ENCODE peak calls at places on chromosome 10, in seven cellular contexts. U is astrocyte, F is K562, O is neural progenitor cell, B is GM23338, K is GM23248, I is HCT116. T is an unnamed sample.

GRCh38 chr10:133230023-133230319 is at the start of gene UTF1:
- DNase-seq in F (no peak), U (no peak), I (no peak), K (no peak), B (peak), O (peak), T (no peak)

GRCh38 chr10:96306516-96306915 is 2.3 kb downstream of the DNTT start:
- DNase-seq in O (no peak), I (no peak), B (no peak), U (no peak), F (no peak), K (no peak), T (no peak)

GRCh38 chr10:101330236-101331225 is 23.4 kb upstream of the BTRC start:
- DNase-seq in F (no peak), I (no peak), K (peak), B (no peak), O (no peak), U (peak), T (peak)

GRCh38 chr10:125155101-125155500 is 5.3 kb downstream of the CTBP2 start:
- DNase-seq in O (peak), I (no peak), B (peak), K (no peak), U (peak), F (no peak), T (no peak)

GRCh38 chr10:13347235-13348156 is 597 bp downstream of the SEPHS1 start:
- DNase-seq in O (peak), B (peak), F (peak), U (peak), I (peak), K (peak), T (no peak)

GRCh38 chr10:22442063-22442462 is 96.8 kb downstream of the SPAG6 start:
- DNase-seq in I (no peak), B (no peak), F (no peak), K (no peak), O (no peak), U (no peak), T (no peak)

GRCh38 chr10:98435178-98435577 is 11.6 kb downstream of the HPS1 start:
- DNase-seq in F (no peak), I (no peak), K (no peak), B (no peak), U (no peak), O (no peak), T (no peak)

GRCh38 chr10:79444243-79445119 is 943 bp downstream of the ZCCHC24 start:
- DNase-seq in U (no peak), F (peak), I (no peak), O (peak), B (peak), K (peak), T (no peak)

GRCh38 chr10:24396396-24396795 is 187.5 kb downstream of the KIAA1217 start:
- DNase-seq in K (peak), I (no peak), F (no peak), O (no peak), U (no peak), B (peak), T (no peak)

GRCh38 chr10:113856563-113856962 is 2.1 kb downstream of the NHLRC2 start:
- DNase-seq in O (no peak), I (no peak), K (peak), B (no peak), F (no peak), U (no peak), T (no peak)

GRCh38 chr10:131006458-131007256 is 304.9 kb downstream of the TCERG1L start:
- DNase-seq in B (no peak), U (no peak), O (no peak), F (no peak), K (no peak), I (no peak), T (no peak)

GRCh38 chr10:52390388-52390787 is 76.3 kb downstream of the DKK1 start:
- DNase-seq in K (no peak), I (no peak), U (peak), B (no peak), F (no peak), O (no peak), T (no peak)

GRCh38 chr10:29920408-29921070 is 138.8 kb downstream of the JCAD start:
- DNase-seq in U (no peak), K (peak), I (no peak), O (no peak), B (no peak), F (no peak), T (no peak)

GRCh38 chr10:111249925-111250324 is 173.1 kb downstream of the ADRA2A start:
- DNase-seq in F (no peak), I (no peak), B (no peak), O (no peak), K (no peak), U (no peak), T (no peak)

GRCh38 chr10:113569576-113569975 is 16.7 kb downstream of the HABP2 start:
- DNase-seq in F (no peak), I (no peak), B (no peak), U (no peak), O (no peak), K (no peak), T (no peak)

GRCh38 chr10:14683246-14683645 is 91.5 kb downstream of the FAM107B start:
- DNase-seq in B (no peak), F (no peak), O (no peak), U (no peak), I (no peak), K (peak), T (no peak)

GRCh38 chr10:127695431-127695830 is 41.6 kb upstream of the FOXI2 start:
- DNase-seq in F (no peak), B (peak), K (no peak), I (no peak), U (no peak), O (no peak), T (no peak)

GRCh38 chr10:74034301-74034700 is 36.4 kb downstream of the VCL start:
- DNase-seq in K (no peak), O (no peak), U (no peak), I (no peak), F (no peak), B (no peak), T (no peak)
- H3K27ac ChIP-seq in K (no peak), O (peak), U (no peak), I (no peak), F (no peak), B (peak), T (no peak)

GRCh38 chr10:119653209-119653608 is 2.0 kb downstream of the BAG3 start:
- DNase-seq in B (no peak), I (no peak), U (no peak), O (no peak), K (no peak), F (no peak), T (no peak)

GRCh38 chr10:119657725-119658124 is 6.5 kb downstream of the BAG3 start:
- DNase-seq in B (no peak), F (no peak), K (peak), U (no peak), O (no peak), I (no peak), T (no peak)

GRCh38 chr10:119656760-119657159 is 5.6 kb downstream of the BAG3 start:
- DNase-seq in I (no peak), B (no peak), O (no peak), F (peak), U (no peak), K (no peak), T (no peak)

GRCh38 chr10:119654540-119654939 is 3.4 kb downstream of the BAG3 start:
- DNase-seq in F (no peak), K (peak), U (no peak), O (no peak), B (no peak), I (no peak), T (no peak)

GRCh38 chr10:119655566-119656001 is 4.4 kb downstream of the BAG3 start:
- DNase-seq in F (peak), I (no peak), O (no peak), B (no peak), U (peak), K (peak), T (no peak)
- H3K4me3 ChIP-seq in F (no peak), I (no peak), O (no peak), B (no peak), U (peak), K (peak), T (peak)

GRCh38 chr10:123150986-123151738 is 3.0 kb upstream of the BUB3 start:
- DNase-seq in U (no peak), O (peak), I (no peak), F (no peak), B (peak), K (peak), T (no peak)

GRCh38 chr10:123150229-123150985 is 2.5 kb downstream of the HMX2 start:
- DNase-seq in F (no peak), U (no peak), I (no peak), O (peak), B (no peak), K (no peak), T (no peak)

GRCh38 chr10:123149162-123149567 is 1.2 kb downstream of the HMX2 start:
- DNase-seq in I (no peak), F (no peak), U (no peak), B (no peak), K (no peak), O (no peak), T (no peak)

GRCh38 chr10:123148414-123149161 is 652 bp downstream of the HMX2 start:
- DNase-seq in K (peak), F (no peak), B (peak), I (no peak), O (peak), U (no peak), T (no peak)

DNA sequence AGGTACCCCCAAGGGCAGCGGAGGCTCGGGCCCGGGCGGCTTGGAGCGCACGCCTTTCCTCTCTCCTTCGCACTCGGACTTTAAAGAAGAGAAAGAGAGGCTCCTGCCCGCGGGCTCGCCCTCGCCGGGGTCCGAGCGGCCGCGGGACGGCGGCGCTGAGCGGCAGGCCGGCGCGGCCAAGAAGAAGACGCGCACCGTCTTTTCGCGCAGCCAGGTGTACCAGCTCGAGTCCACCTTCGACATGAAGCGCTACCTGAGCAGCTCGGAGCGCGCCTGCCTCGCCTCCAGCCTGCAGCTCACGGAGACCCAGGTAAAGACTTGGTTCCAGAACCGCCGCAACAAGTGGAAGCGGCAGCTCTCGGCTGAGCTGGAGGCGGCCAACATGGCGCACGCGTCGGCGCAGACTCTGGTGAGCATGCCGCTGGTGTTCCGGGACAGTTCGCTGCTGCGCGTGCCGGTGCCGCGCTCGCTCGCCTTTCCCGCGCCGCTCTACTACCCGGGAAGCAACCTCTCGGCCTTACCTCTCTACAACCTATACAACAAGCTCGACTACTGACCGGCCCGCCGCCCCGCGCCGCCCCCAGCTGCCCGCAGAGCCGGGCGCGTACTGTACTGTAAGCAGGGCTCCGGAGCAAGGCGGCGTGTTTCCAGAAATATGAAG is 1.8 kb downstream of the HMX2 start:
- DNase-seq in B (peak), F (no peak), U (peak), I (no peak), K (peak), O (peak), T (no peak)
- TF ChIP-seq EZH2 in B (peak), F (no peak), U (peak), I (no peak), K (no peak), O (peak), T (peak)

DNA sequence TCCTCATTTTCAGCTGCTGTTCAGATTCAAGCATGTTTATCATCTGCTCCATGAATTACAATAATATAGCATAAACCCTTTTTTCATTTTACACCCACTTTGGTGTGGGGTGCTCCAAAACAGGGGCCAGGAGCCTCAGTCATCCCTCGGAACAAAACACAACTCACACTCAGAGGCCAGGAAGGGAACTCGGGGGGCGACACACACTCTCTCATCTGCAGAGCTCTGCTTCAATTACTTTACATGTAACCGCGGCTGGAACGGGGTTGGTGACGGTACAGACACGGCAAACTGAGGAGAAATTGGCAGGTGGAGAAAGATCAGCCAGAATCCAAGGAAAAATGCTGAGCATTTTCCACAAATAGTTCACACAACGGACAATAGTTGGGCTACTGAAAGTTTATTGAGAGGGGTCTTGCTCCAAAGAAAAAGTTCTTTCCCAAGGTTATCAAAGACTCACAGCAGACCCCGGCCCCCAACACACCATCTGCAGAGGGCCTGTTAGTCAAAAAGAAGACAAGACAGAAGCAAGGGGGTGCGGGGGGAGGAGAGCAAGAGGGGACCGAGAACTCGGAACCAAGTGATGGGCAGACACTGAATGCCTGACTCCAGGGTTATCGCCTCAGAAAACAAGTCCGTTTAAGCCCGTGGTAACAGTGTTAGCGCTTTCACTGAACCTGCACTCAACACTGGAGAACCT is 20.5 kb downstream of the DIP2C start:
- DNase-seq in I (no peak), F (no peak), B (no peak), O (no peak), K (no peak), U (no peak), T (no peak)
- H3K27ac ChIP-seq in I (no peak), F (no peak), B (peak), O (peak), K (no peak), U (no peak), T (no peak)

DNA sequence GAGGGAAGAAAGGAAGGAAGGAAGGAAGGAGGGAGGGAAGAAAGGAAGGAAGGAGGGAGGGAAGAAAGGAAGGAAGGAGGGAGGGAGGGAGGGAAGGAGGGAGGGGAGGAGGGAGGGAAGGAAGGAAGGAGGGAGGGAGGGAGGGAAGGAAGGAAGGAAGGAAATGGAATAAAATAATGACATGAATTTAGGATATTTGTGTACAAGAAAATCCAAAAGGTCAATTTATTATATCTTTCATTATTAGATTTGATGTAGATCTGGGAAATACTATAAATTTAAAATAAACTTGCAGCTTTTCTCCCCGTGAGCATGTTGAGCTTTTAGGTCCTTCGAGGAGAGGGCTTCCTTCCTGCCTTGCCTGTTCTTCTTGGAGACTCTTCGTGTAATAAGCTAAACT is 398.6 kb upstream of the NRP1 start:
- DNase-seq in U (no peak), I (no peak), F (no peak), B (no peak), K (no peak), O (no peak), T (no peak)
- H3K4me3 ChIP-seq in U (no peak), I (no peak), F (no peak), B (no peak), K (no peak), O (no peak), T (no peak)

GRCh38 chr10:99520040-99520803 is 12.5 kb upstream of the NKX2-3 start:
- DNase-seq in K (no peak), U (no peak), I (no peak), F (no peak), O (peak), B (peak), T (no peak)

GRCh38 chr10:99521474-99522077 is 11.2 kb upstream of the NKX2-3 start:
- DNase-seq in B (peak), U (no peak), K (no peak), I (no peak), O (peak), F (no peak), T (no peak)

GRCh38 chr10:99522078-99522479 is 10.7 kb upstream of the NKX2-3 start:
- DNase-seq in O (peak), K (no peak), I (no peak), U (no peak), F (no peak), B (peak), T (no peak)

GRCh38 chr10:99519690-99520039 is 13.1 kb upstream of the NKX2-3 start:
- DNase-seq in K (no peak), I (no peak), U (no peak), B (no peak), O (no peak), F (no peak), T (no peak)

DNA sequence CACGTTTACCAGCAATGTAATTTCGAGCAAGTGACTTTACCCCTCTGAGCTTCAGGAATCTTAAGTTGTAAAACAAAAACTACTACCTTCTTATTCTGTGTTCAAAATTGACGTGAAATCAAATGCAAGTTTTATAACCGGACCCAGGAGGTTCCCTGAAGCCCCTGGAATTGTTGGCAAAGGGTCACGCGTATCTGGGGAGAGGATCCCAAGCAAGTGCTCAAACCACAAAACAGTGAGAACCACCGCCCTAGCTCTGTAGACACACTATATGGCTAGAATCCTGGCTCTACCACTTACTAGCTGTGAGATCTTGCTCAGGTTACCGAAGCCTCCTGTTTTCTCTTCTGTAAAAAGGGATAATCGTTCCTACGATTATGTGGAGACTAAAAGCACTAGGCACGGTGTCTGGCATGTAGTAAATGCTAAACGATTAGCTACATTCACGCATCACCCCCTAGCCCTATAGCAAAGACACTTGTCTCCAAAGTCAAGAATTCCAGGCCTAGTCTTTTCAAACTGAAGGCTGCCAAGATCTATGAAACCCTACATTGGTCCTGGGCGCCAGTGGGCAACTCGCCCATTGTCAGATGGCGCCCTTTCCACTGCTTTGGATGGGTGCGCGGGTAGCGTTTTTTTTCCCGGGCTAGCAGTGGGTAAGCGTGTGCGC is 11.8 kb upstream of the NKX2-3 start:
- DNase-seq in I (no peak), K (no peak), U (no peak), B (peak), F (no peak), O (no peak), T (no peak)
- TF ChIP-seq EZH2 in I (no peak), K (peak), U (no peak), B (peak), F (no peak), O (peak), T (no peak)

DNA sequence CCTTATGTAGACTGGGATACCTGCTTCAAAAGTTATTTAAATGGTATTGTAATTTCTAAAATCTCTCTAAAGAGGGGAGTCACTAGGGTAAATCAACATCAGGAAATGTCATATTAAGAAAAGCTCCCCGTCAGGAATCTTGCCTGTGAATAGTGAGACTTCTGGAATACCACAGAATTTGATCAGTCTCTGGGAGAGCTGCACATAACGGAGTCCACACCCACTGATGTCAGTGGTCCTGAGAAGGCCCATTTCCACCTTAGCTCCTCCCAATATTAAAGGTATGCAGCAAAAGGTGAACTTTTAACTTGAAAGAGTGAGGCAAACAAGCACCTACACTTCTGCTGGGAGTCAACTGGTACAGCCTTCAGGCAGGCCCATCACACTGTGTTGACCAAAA is 27.3 kb downstream of the STN1 start:
- DNase-seq in U (no peak), F (no peak), K (no peak), I (no peak), B (no peak), O (no peak), T (no peak)
- H3K27ac ChIP-seq in U (no peak), F (no peak), K (no peak), I (peak), B (no peak), O (no peak), T (peak)

GRCh38 chr10:122161795-122162194 is 109.3 kb upstream of the BTBD16 start:
- DNase-seq in K (no peak), F (no peak), U (no peak), B (no peak), O (no peak), I (no peak), T (no peak)

GRCh38 chr10:122164028-122164601 is 107.0 kb upstream of the BTBD16 start:
- DNase-seq in O (peak), U (peak), B (peak), K (no peak), F (no peak), I (no peak), T (no peak)

GRCh38 chr10:122164815-122165491 is 106.1 kb upstream of the BTBD16 start:
- DNase-seq in F (no peak), O (peak), B (peak), U (no peak), I (no peak), K (no peak), T (no peak)

GRCh38 chr10:122163182-122164027 is 107.7 kb upstream of the BTBD16 start:
- DNase-seq in B (peak), K (peak), U (no peak), I (no peak), F (no peak), O (peak), T (no peak)

DNA sequence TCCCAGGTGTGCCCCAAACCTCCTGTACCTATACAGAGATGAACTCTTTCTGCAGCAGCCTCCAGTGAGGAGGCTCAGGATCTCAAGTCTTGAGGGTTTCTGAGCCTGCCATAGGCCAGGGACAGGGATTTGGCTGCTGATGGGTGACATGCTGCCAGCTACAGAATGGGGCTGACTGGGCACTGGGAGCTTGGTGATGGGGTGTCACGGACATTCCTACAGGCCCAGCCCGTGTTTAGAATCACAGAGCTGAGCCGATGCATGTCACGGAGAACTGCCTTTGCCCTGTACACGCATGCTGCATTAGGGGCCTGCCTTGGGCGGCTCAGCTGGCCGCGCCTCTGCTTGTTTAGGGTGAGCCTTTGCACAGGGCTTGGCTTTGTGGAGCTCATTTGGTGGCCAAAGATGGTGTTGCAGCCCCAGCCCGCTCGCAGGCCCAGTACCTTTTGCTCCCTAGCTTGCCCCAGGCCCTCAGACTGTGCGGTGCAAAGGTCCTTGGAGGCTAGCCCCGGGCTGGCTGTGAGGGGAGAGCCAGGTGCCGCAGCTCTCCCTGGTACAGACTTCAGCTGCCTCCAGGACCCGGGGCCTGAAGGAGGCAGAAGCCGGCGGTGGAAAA is 108.4 kb upstream of the BTBD16 start:
- DNase-seq in K (no peak), B (peak), F (no peak), U (no peak), I (no peak), O (no peak), T (no peak)
- H3K4me3 ChIP-seq in K (peak), B (peak), F (no peak), U (peak), I (no peak), O (peak), T (no peak)

T was measured in keratinocyte.